ENCODE peak calls at places on chromosomes 6 and 20, in seven cellular contexts. E is HAP-1, H is lung, T is mammary epithelial cell, Z is aorta, G is GM23248, C is cardiac muscle cell. K is an unnamed sample.

GRCh38 chr20:20561172-20561571 is 151.3 kb downstream of the RALGAPA2 start:
- DNase-seq in E (no peak), H (no peak), T (no peak), Z (no peak), G (no peak), C (no peak), K (no peak)

GRCh38 chr6:79861023-79861422 is 86.3 kb downstream of the ELOVL4 start:
- DNase-seq in E (no peak), H (no peak), T (no peak), Z (no peak), G (no peak), C (no peak), K (no peak)

GRCh38 chr6:153059757-153060156 is 57.2 kb upstream of the MTRF1L start:
- DNase-seq in E (no peak), H (no peak), T (no peak), Z (no peak), G (no peak), C (no peak), K (peak; percentile 4)

GRCh38 chr20:63751471-63752271 is 12.1 kb downstream of the SLC2A4RG start:
- DNase-seq in E (peak; percentile 48), H (no peak), T (no peak), Z (peak; percentile 76), G (no peak), C (no peak), K (no peak)

GRCh38 chr6:39239527-39240154 is 10.4 kb upstream of the KCNK5 start:
- DNase-seq in E (no peak), H (no peak), T (no peak), Z (no peak), G (no peak), C (no peak), K (no peak)

GRCh38 chr20:57426156-57426769 is 35.1 kb downstream of the RBM38 start:
- DNase-seq in E (no peak), H (no peak), T (no peak), Z (no peak), G (no peak), C (no peak), K (no peak)

GRCh38 chr6:132445201-132445951 is 44.1 kb upstream of the MOXD1 start:
- DNase-seq in E (no peak), H (no peak), T (peak; percentile 84), Z (no peak), G (peak; percentile 96), C (peak; percentile 74), K (peak; percentile 77)

GRCh38 chr6:15907914-15908518 is 220.9 kb upstream of the MYLIP start:
- DNase-seq in E (no peak), H (no peak), T (peak; percentile 9), Z (no peak), G (no peak), C (no peak), K (no peak)

GRCh38 chr6:118288355-118289124 is 259.6 kb upstream of the PLN start:
- DNase-seq in E (no peak), H (no peak), T (peak; percentile 37), Z (no peak), G (peak; percentile 46), C (peak; percentile 16), K (no peak)

GRCh38 chr6:100057941-100058340 is 63.9 kb upstream of the MCHR2 start:
- DNase-seq in E (no peak), H (no peak), T (no peak), Z (no peak), G (peak; percentile 37), C (no peak), K (peak; percentile 18)
- H3K9me3 ChIP-seq in E (no peaks in the 10 kb centered on the region), H (peaks cover 2% of the 10 kb centered on the region), T (no peaks in the 10 kb centered on the region), Z (peaks cover 1% of the 10 kb centered on the region), G (no peaks in the 10 kb centered on the region), C (no peaks in the 10 kb centered on the region), K (no peaks in the 10 kb centered on the region)

GRCh38 chr6:11429577-11429976 is 108.0 kb upstream of the TMEM170B start:
- DNase-seq in E (no peak), H (no peak), T (no peak), Z (no peak), G (no peak), C (no peak), K (no peak)
- H3K4me1 ChIP-seq in E (peaks cover 44% of the 10 kb centered on the region), H (peaks cover 28% of the 10 kb centered on the region), T (peaks cover 35% of the 10 kb centered on the region), Z (peaks cover 10% of the 10 kb centered on the region), G (peaks cover 63% of the 10 kb centered on the region), C (no peaks in the 10 kb centered on the region), K (peaks cover 98% of the 10 kb centered on the region)

GRCh38 chr6:169692516-169692915 is 9.3 kb downstream of the WDR27 start:
- DNase-seq in E (no peak), H (no peak), T (no peak), Z (no peak), G (no peak), C (peak; percentile 59), K (no peak)

GRCh38 chr6:169685860-169686259 is 16.0 kb downstream of the WDR27 start:
- DNase-seq in E (no peak), H (no peak), T (no peak), Z (no peak), G (no peak), C (no peak), K (no peak)

GRCh38 chr6:169689247-169689646 is 12.6 kb downstream of the WDR27 start:
- DNase-seq in E (no peak), H (no peak), T (peak; percentile 93), Z (no peak), G (peak; percentile 71), C (peak; percentile 84), K (no peak)

GRCh38 chr6:169695131-169695530 is 6.7 kb downstream of the WDR27 start:
- DNase-seq in E (no peak), H (no peak), T (no peak), Z (no peak), G (no peak), C (no peak), K (no peak)

GRCh38 chr6:169691260-169691659 is 10.6 kb downstream of the WDR27 start:
- DNase-seq in E (no peak), H (no peak), T (no peak), Z (no peak), G (no peak), C (no peak), K (no peak)
- H3K9me3 ChIP-seq in E (no peaks in the 10 kb centered on the region), H (no peaks in the 10 kb centered on the region), T (no peaks in the 10 kb centered on the region), Z (peaks cover 2% of the 10 kb centered on the region), G (no peaks in the 10 kb centered on the region), C (no peaks in the 10 kb centered on the region), K (peaks cover 5% of the 10 kb centered on the region)

GRCh38 chr20:48815537-48815936 is 12.3 kb downstream of the PREX1 start:
- DNase-seq in E (no peak), H (no peak), T (no peak), Z (peak; percentile 59), G (no peak), C (no peak), K (no peak)
- H3K4me1 ChIP-seq in E (no peaks in the 10 kb centered on the region), H (peaks cover 20% of the 10 kb centered on the region), T (no peaks in the 10 kb centered on the region), Z (no peaks in the 10 kb centered on the region), G (no peaks in the 10 kb centered on the region), C (no peaks in the 10 kb centered on the region), K (peaks cover 5% of the 10 kb centered on the region)

GRCh38 chr6:3908961-3909360 is 59.8 kb downstream of the FAM50B start:
- DNase-seq in E (no peak), H (no peak), T (no peak), Z (no peak), G (no peak), C (no peak), K (no peak)

GRCh38 chr6:3912366-3913076 is 63.3 kb downstream of the FAM50B start:
- DNase-seq in E (no peak), H (no peak), T (no peak), Z (no peak), G (peak; percentile 35), C (no peak), K (peak; percentile 28)

GRCh38 chr6:3910264-3910663 is 61.1 kb downstream of the FAM50B start:
- DNase-seq in E (no peak), H (no peak), T (no peak), Z (no peak), G (no peak), C (no peak), K (no peak)

GRCh38 chr6:3911614-3912336 is 62.6 kb downstream of the FAM50B start:
- DNase-seq in E (no peak), H (peak; percentile 62), T (peak; percentile 77), Z (peak; percentile 94), G (peak; percentile 86), C (peak; percentile 88), K (peak; percentile 81)

GRCh38 chr6:3911130-3911529 is 62.0 kb downstream of the FAM50B start:
- DNase-seq in E (no peak), H (no peak), T (no peak), Z (no peak), G (peak; percentile 34), C (no peak), K (no peak)
- H3K9me3 ChIP-seq in E (no peaks in the 10 kb centered on the region), H (no peaks in the 10 kb centered on the region), T (no peaks in the 10 kb centered on the region), Z (no peaks in the 10 kb centered on the region), G (no peaks in the 10 kb centered on the region), C (no peaks in the 10 kb centered on the region), K (no peaks in the 10 kb centered on the region)

GRCh38 chr20:17589161-17589834 is 19.4 kb downstream of the DSTN start:
- DNase-seq in E (no peak), H (no peak), T (no peak), Z (no peak), G (peak; percentile 66), C (no peak), K (peak; percentile 36)
- H3K4me1 ChIP-seq in E (peaks cover 3% of the 10 kb centered on the region), H (peaks cover 2% of the 10 kb centered on the region), T (peaks cover 14% of the 10 kb centered on the region), Z (peaks cover 26% of the 10 kb centered on the region), G (peaks cover 23% of the 10 kb centered on the region), C (peaks cover 77% of the 10 kb centered on the region), K (peaks cover 21% of the 10 kb centered on the region)

GRCh38 chr6:165008971-165009370 is 300.4 kb downstream of the C6orf118 start:
- DNase-seq in E (no peak), H (no peak), T (no peak), Z (no peak), G (peak; percentile 76), C (no peak), K (no peak)
- H3K9me3 ChIP-seq in E (no peaks in the 10 kb centered on the region), H (peaks cover 6% of the 10 kb centered on the region), T (peaks cover 15% of the 10 kb centered on the region), Z (no peaks in the 10 kb centered on the region), G (no peaks in the 10 kb centered on the region), C (no peaks in the 10 kb centered on the region), K (peaks cover 8% of the 10 kb centered on the region)

GRCh38 chr6:45423111-45423900 is 45.6 kb upstream of the SUPT3H start:
- DNase-seq in E (peak; percentile 27), H (no peak), T (peak; percentile 28), Z (peak; percentile 81), G (peak; percentile 70), C (peak; percentile 45), K (peak; percentile 73)
- H3K4me1 ChIP-seq in E (peaks cover 4% of the 10 kb centered on the region), H (peaks cover 8% of the 10 kb centered on the region), T (peaks cover 27% of the 10 kb centered on the region), Z (no peaks in the 10 kb centered on the region), G (peaks cover 27% of the 10 kb centered on the region), C (peaks cover 5% of the 10 kb centered on the region), K (peaks cover 34% of the 10 kb centered on the region)

GRCh38 chr6:168647271-168647670 is 206.3 kb downstream of the SMOC2 start:
- DNase-seq in E (no peak), H (no peak), T (no peak), Z (no peak), G (no peak), C (no peak), K (no peak)
- H3K9me3 ChIP-seq in E (no peaks in the 10 kb centered on the region), H (peaks cover 4% of the 10 kb centered on the region), T (peaks cover 41% of the 10 kb centered on the region), Z (no peaks in the 10 kb centered on the region), G (no peaks in the 10 kb centered on the region), C (no peaks in the 10 kb centered on the region), K (no peaks in the 10 kb centered on the region)